ENCODE peak calls at places on chromosomes 5 and 9, in eight cellular contexts. One of them, this sample, is unnamed.

GRCh38 chr9:32483343-32483742 is 42.7 kb downstream of the RIGI start:
- DNase-seq in AG20443: no peak
- DNase-seq in nucleus accumbens: no peak
- DNase-seq in central memory CD8-positive, alpha-beta T cell: no peak
- DNase-seq in lung: no peak
- DNase-seq in ACHN: no peak
- DNase-seq in NCI-H460: no peak
- DNase-seq in stimulated activated CD8-positive, alpha-beta memory T cell treated with anti-CD3 and anti-CD28 coated beads, Interleukin-7, amount 100 ng/mL, for 1 hour: no peak
- DNase-seq in this sample: no peak

GRCh38 chr5:124460666-124461065 is 285.8 kb downstream of the ZNF608 start:
- DNase-seq in NCI-H460: no peak
- DNase-seq in nucleus accumbens: no peak
- DNase-seq in AG20443: no peak
- DNase-seq in ACHN: no peak
- DNase-seq in lung: no peak
- DNase-seq in stimulated activated CD8-positive, alpha-beta memory T cell treated with anti-CD3 and anti-CD28 coated beads, Interleukin-7, amount 100 ng/mL, for 1 hour: no peak
- DNase-seq in central memory CD8-positive, alpha-beta T cell: no peak
- DNase-seq in this sample: no peak

GRCh38 chr5:14036514-14036913 is 92.0 kb upstream of the DNAH5 start:
- DNase-seq in NCI-H460: no peak
- DNase-seq in ACHN: peak; percentile 75
- DNase-seq in nucleus accumbens: no peak
- DNase-seq in lung: no peak
- DNase-seq in central memory CD8-positive, alpha-beta T cell: no peak
- DNase-seq in stimulated activated CD8-positive, alpha-beta memory T cell treated with anti-CD3 and anti-CD28 coated beads, Interleukin-7, amount 100 ng/mL, for 1 hour: no peak
- DNase-seq in AG20443: peak; percentile 46
- DNase-seq in this sample: no peak

GRCh38 chr5:92944903-92945629 is 636.0 kb downstream of the NR2F1-AS1 start:
- DNase-seq in lung: no peak
- DNase-seq in nucleus accumbens: no peak
- DNase-seq in AG20443: peak; percentile 55
- DNase-seq in ACHN: no peak
- DNase-seq in NCI-H460: no peak
- DNase-seq in central memory CD8-positive, alpha-beta T cell: no peak
- DNase-seq in stimulated activated CD8-positive, alpha-beta memory T cell treated with anti-CD3 and anti-CD28 coated beads, Interleukin-7, amount 100 ng/mL, for 1 hour: no peak
- DNase-seq in this sample: no peak

GRCh38 chr5:10582512-10582897 is 18.6 kb downstream of the ANKRD33B start:
- DNase-seq in AG20443: no peak
- DNase-seq in stimulated activated CD8-positive, alpha-beta memory T cell treated with anti-CD3 and anti-CD28 coated beads, Interleukin-7, amount 100 ng/mL, for 1 hour: no peak
- DNase-seq in lung: no peak
- DNase-seq in ACHN: no peak
- DNase-seq in nucleus accumbens: no peak
- DNase-seq in NCI-H460: no peak
- DNase-seq in central memory CD8-positive, alpha-beta T cell: no peak
- DNase-seq in this sample: no peak

GRCh38 chr9:3479516-3480352 is 46.1 kb downstream of the RFX3 start:
- DNase-seq in NCI-H460: no peak
- DNase-seq in lung: no peak
- DNase-seq in nucleus accumbens: no peak
- DNase-seq in central memory CD8-positive, alpha-beta T cell: no peak
- DNase-seq in stimulated activated CD8-positive, alpha-beta memory T cell treated with anti-CD3 and anti-CD28 coated beads, Interleukin-7, amount 100 ng/mL, for 1 hour: no peak
- DNase-seq in AG20443: no peak
- DNase-seq in ACHN: no peak
- DNase-seq in this sample: peak; percentile 30

GRCh38 chr5:178786424-178786823 is 56.0 kb upstream of the ZNF354A start:
- DNase-seq in stimulated activated CD8-positive, alpha-beta memory T cell treated with anti-CD3 and anti-CD28 coated beads, Interleukin-7, amount 100 ng/mL, for 1 hour: no peak
- DNase-seq in lung: no peak
- DNase-seq in AG20443: no peak
- DNase-seq in nucleus accumbens: no peak
- DNase-seq in ACHN: no peak
- DNase-seq in central memory CD8-positive, alpha-beta T cell: no peak
- DNase-seq in NCI-H460: no peak
- DNase-seq in this sample: no peak

GRCh38 chr5:39547548-39548154 is 122.9 kb upstream of the DAB2 start:
- DNase-seq in nucleus accumbens: no peak
- DNase-seq in AG20443: peak; percentile 62
- DNase-seq in stimulated activated CD8-positive, alpha-beta memory T cell treated with anti-CD3 and anti-CD28 coated beads, Interleukin-7, amount 100 ng/mL, for 1 hour: no peak
- DNase-seq in ACHN: peak; percentile 73
- DNase-seq in central memory CD8-positive, alpha-beta T cell: no peak
- DNase-seq in NCI-H460: peak; percentile 61
- DNase-seq in lung: peak; percentile 37
- DNase-seq in this sample: peak; percentile 15

GRCh38 chr9:133377721-133378216 is 1.6 kb downstream of the STKLD1 start:
- DNase-seq in lung: no peak
- DNase-seq in central memory CD8-positive, alpha-beta T cell: no peak
- DNase-seq in NCI-H460: no peak
- DNase-seq in ACHN: peak; percentile 54
- DNase-seq in stimulated activated CD8-positive, alpha-beta memory T cell treated with anti-CD3 and anti-CD28 coated beads, Interleukin-7, amount 100 ng/mL, for 1 hour: no peak
- DNase-seq in AG20443: no peak
- DNase-seq in nucleus accumbens: no peak
- DNase-seq in this sample: peak; percentile 62

GRCh38 chr5:56534102-56534501 is 281.2 kb upstream of the MAP3K1 start:
- DNase-seq in stimulated activated CD8-positive, alpha-beta memory T cell treated with anti-CD3 and anti-CD28 coated beads, Interleukin-7, amount 100 ng/mL, for 1 hour: no peak
- DNase-seq in central memory CD8-positive, alpha-beta T cell: no peak
- DNase-seq in ACHN: peak; percentile 35
- DNase-seq in nucleus accumbens: peak; percentile 20
- DNase-seq in AG20443: no peak
- DNase-seq in lung: no peak
- DNase-seq in NCI-H460: no peak
- DNase-seq in this sample: no peak

GRCh38 chr9:21927752-21928151 is 66.4 kb downstream of the CDKN2A start:
- DNase-seq in ACHN: no peak
- DNase-seq in AG20443: no peak
- DNase-seq in lung: no peak
- DNase-seq in central memory CD8-positive, alpha-beta T cell: no peak
- DNase-seq in stimulated activated CD8-positive, alpha-beta memory T cell treated with anti-CD3 and anti-CD28 coated beads, Interleukin-7, amount 100 ng/mL, for 1 hour: no peak
- DNase-seq in nucleus accumbens: no peak
- DNase-seq in NCI-H460: no peak
- DNase-seq in this sample: no peak

GRCh38 chr5:111993242-111993641 is 236.2 kb upstream of the NREP start:
- DNase-seq in AG20443: no peak
- DNase-seq in ACHN: no peak
- DNase-seq in NCI-H460: no peak
- DNase-seq in nucleus accumbens: no peak
- DNase-seq in central memory CD8-positive, alpha-beta T cell: no peak
- DNase-seq in lung: no peak
- DNase-seq in stimulated activated CD8-positive, alpha-beta memory T cell treated with anti-CD3 and anti-CD28 coated beads, Interleukin-7, amount 100 ng/mL, for 1 hour: no peak
- DNase-seq in this sample: no peak

GRCh38 chr9:136614372-136614922 is 48.3 kb upstream of the EGFL7 start:
- DNase-seq in ACHN: peak; percentile 15
- DNase-seq in nucleus accumbens: no peak
- DNase-seq in NCI-H460: no peak
- DNase-seq in lung: no peak
- DNase-seq in stimulated activated CD8-positive, alpha-beta memory T cell treated with anti-CD3 and anti-CD28 coated beads, Interleukin-7, amount 100 ng/mL, for 1 hour: no peak
- DNase-seq in central memory CD8-positive, alpha-beta T cell: no peak
- DNase-seq in AG20443: peak; percentile 50
- DNase-seq in this sample: peak; percentile 29

GRCh38 chr9:138068601-138069035 is 191.0 kb downstream of the CACNA1B start:
- DNase-seq in central memory CD8-positive, alpha-beta T cell: no peak
- DNase-seq in stimulated activated CD8-positive, alpha-beta memory T cell treated with anti-CD3 and anti-CD28 coated beads, Interleukin-7, amount 100 ng/mL, for 1 hour: no peak
- DNase-seq in ACHN: no peak
- DNase-seq in AG20443: no peak
- DNase-seq in NCI-H460: no peak
- DNase-seq in lung: no peak
- DNase-seq in nucleus accumbens: peak; percentile 22
- DNase-seq in this sample: no peak

GRCh38 chr9:120043448-120043847 is 536.5 kb downstream of the CDK5RAP2 start:
- DNase-seq in AG20443: no peak
- DNase-seq in ACHN: no peak
- DNase-seq in central memory CD8-positive, alpha-beta T cell: no peak
- DNase-seq in lung: no peak
- DNase-seq in stimulated activated CD8-positive, alpha-beta memory T cell treated with anti-CD3 and anti-CD28 coated beads, Interleukin-7, amount 100 ng/mL, for 1 hour: no peak
- DNase-seq in nucleus accumbens: no peak
- DNase-seq in NCI-H460: no peak
- DNase-seq in this sample: no peak